ENCODE peak calls at places on chromosomes 7 and 10, in six cellular contexts. B, T, U, I, S and X are unnamed samples.

GRCh38 chr7:158549834-158550700 is 37.6 kb downstream of the PTPRN2 start:
- DNase-seq in S (no peak), I (no peak), U (no peak), B (no peak), T (no peak), X (no peak)

GRCh38 chr7:130996841-130997231 is 262.8 kb upstream of the KLF14 start:
- DNase-seq in I (no peak), T (no peak), S (peak), B (no peak), U (no peak), X (peak)

GRCh38 chr10:104333037-104333727 is 5.1 kb downstream of the ITPRIP start:
- DNase-seq in T (peak), U (no peak), I (no peak), B (no peak), S (no peak), X (peak)

GRCh38 chr7:4052126-4052525 is 630.0 kb upstream of the FOXK1 start:
- DNase-seq in B (no peak), T (no peak), I (no peak), S (no peak), U (no peak), X (no peak)

GRCh38 chr7:14196555-14196954 is 207.1 kb upstream of the ETV1 start:
- DNase-seq in B (no peak), U (no peak), T (no peak), I (no peak), S (peak), X (no peak)

GRCh38 chr10:67836491-67836890 is 1.5 kb downstream of the DNAJC12 start:
- DNase-seq in B (no peak), I (no peak), T (no peak), S (no peak), U (no peak), X (no peak)

GRCh38 chr7:77651544-77652162 is 44.6 kb upstream of the RSBN1L start:
- DNase-seq in U (no peak), I (no peak), B (no peak), T (peak), S (peak), X (peak)

GRCh38 chr7:35988818-35989217 is 164.2 kb upstream of the EEPD1 start:
- DNase-seq in I (no peak), B (no peak), T (no peak), U (no peak), S (no peak), X (no peak)

GRCh38 chr7:129110575-129111376 is 33.7 kb upstream of the TSPAN33 start:
- DNase-seq in I (no peak), B (no peak), T (no peak), S (no peak), U (no peak), X (no peak)

GRCh38 chr10:113139695-113140094 is 189.6 kb downstream of the TCF7L2 start:
- DNase-seq in S (peak), I (no peak), T (no peak), B (no peak), U (no peak), X (peak)

GRCh38 chr7:133934262-133934973 is 192.7 kb upstream of the LRGUK start:
- DNase-seq in U (no peak), S (peak), I (no peak), T (no peak), B (no peak), X (no peak)

GRCh38 chr7:77933394-77933793 is 134.8 kb downstream of the PHTF2 start:
- DNase-seq in T (no peak), I (no peak), U (no peak), S (peak), B (no peak), X (peak)

GRCh38 chr10:47381427-47382379 is 2.4 kb downstream of the ZNF488 start:
- DNase-seq in S (no peak), I (no peak), U (no peak), T (no peak), B (no peak), X (no peak)

GRCh38 chr10:64586930-64587503 is 1065.8 kb downstream of the REEP3 start:
- DNase-seq in I (no peak), T (no peak), B (no peak), S (no peak), U (no peak), X (no peak)

GRCh38 chr10:52637592-52637991 is 135.0 kb downstream of the MBL2 start:
- DNase-seq in T (no peak), S (no peak), U (no peak), I (no peak), B (no peak), X (no peak)

GRCh38 chr10:86855503-86855902 is 99.1 kb downstream of the BMPR1A start:
- DNase-seq in I (no peak), U (no peak), S (no peak), B (no peak), T (no peak), X (no peak)

GRCh38 chr10:119375574-119376265 is 166.8 kb downstream of the RGS10 start:
- DNase-seq in B (no peak), S (no peak), T (no peak), U (peak), I (no peak), X (no peak)

GRCh38 chr10:128035557-128035973 is 90.7 kb downstream of the MKI67 start:
- DNase-seq in T (peak), I (peak), S (no peak), B (peak), U (peak), X (peak)

GRCh38 chr7:50214141-50214670 is 90.3 kb upstream of the IKZF1 start:
- DNase-seq in I (no peak), T (no peak), S (no peak), U (no peak), B (no peak), X (no peak)

GRCh38 chr10:122734266-122734665 is 34.6 kb upstream of the C10orf120 start:
- DNase-seq in T (no peak), U (no peak), S (no peak), B (no peak), I (no peak), X (no peak)

GRCh38 chr7:27834179-27834921 is 94.4 kb downstream of the TAX1BP1 start:
- DNase-seq in I (no peak), B (no peak), S (no peak), T (no peak), U (no peak), X (no peak)

GRCh38 chr10:51700228-51700835 is 937 bp upstream of the CSTF2T start:
- DNase-seq in S (peak), U (no peak), B (no peak), I (no peak), T (no peak), X (peak)

GRCh38 chr7:5557920-5558401 is 134.3 kb upstream of the TNRC18 start:
- DNase-seq in B (no peak), S (no peak), U (peak), I (no peak), T (no peak), X (no peak)

GRCh38 chr7:40763319-40764287 is 628.8 kb downstream of the SUGCT start:
- DNase-seq in U (no peak), T (no peak), S (peak), B (no peak), I (no peak), X (no peak)

GRCh38 chr7:66460921-66461361 is 167.7 kb upstream of the KCTD7 start:
- DNase-seq in I (no peak), S (no peak), B (no peak), T (no peak), U (no peak), X (no peak)

GRCh38 chr7:34117583-34117982 is 212.2 kb downstream of the BMPER start:
- DNase-seq in I (no peak), S (no peak), B (no peak), U (no peak), T (no peak), X (no peak)

GRCh38 chr7:28564755-28565374 is 152.5 kb downstream of the CREB5 start:
- DNase-seq in S (no peak), B (no peak), U (no peak), I (no peak), T (no peak), X (no peak)

GRCh38 chr7:837001-837400 is 4.7 kb downstream of the SUN1 start:
- DNase-seq in B (no peak), I (no peak), S (no peak), T (no peak), U (peak), X (no peak)

GRCh38 chr7:144941127-144941526 is 105.3 kb upstream of the TPK1 start:
- DNase-seq in B (no peak), S (no peak), T (no peak), I (no peak), U (no peak), X (no peak)